ENCODE peak calls at places on chromosomes 12 and 14, in ten cellular contexts. Z is colonic mucosa, E is lower leg skin, I is dorsolateral prefrontal cortex, F is cardiac fibroblast, K is foreskin fibroblast, N is HFFc6, R is mammary epithelial cell, W is astrocyte of the spinal cord, C is left ventricle myocardium inferior. J is an unnamed sample.

GRCh38 chr14:105899071-105899641 is 372.8 kb downstream of the TMEM121 start:
- DNase-seq in Z (no peak), E (no peak), I (no peak), F (no peak), K (no peak), N (no peak), R (no peak), W (no peak), C (no peak), J (no peak)

GRCh38 chr12:14773685-14774073 is 29.6 kb downstream of the WBP11 start:
- DNase-seq in Z (no peak), E (no peak), I (no peak), F (no peak), K (no peak), N (no peak), R (no peak), W (no peak), C (no peak), J (peak)

GRCh38 chr14:49250109-49250508 is 336.1 kb downstream of the RPS29 start:
- DNase-seq in Z (no peak), E (no peak), I (no peak), F (peak), K (peak), N (no peak), R (no peak), W (peak), C (no peak), J (no peak)

GRCh38 chr14:92586001-92586947 is 72.7 kb downstream of the RIN3 start:
- DNase-seq in Z (no peak), E (no peak), I (no peak), F (peak), K (peak), N (peak), R (peak), W (peak), C (no peak), J (no peak)

GRCh38 chr12:115963030-115963480 is 314.4 kb downstream of the MED13L start:
- DNase-seq in Z (no peak), E (no peak), I (no peak), F (peak), K (peak), N (peak), R (peak), W (peak), C (no peak), J (no peak)

GRCh38 chr14:99654235-99655000 is 9.5 kb downstream of the HHIPL1 start:
- DNase-seq in Z (peak), E (no peak), I (no peak), F (peak), K (peak), N (peak), R (peak), W (peak), C (peak), J (no peak)

GRCh38 chr12:12723147-12723680 is 6.0 kb downstream of the CDKN1B start:
- DNase-seq in Z (no peak), E (no peak), I (no peak), F (no peak), K (peak), N (no peak), R (no peak), W (peak), C (no peak), J (no peak)

GRCh38 chr12:67772276-67773169 is 124.0 kb downstream of the DYRK2 start:
- DNase-seq in Z (no peak), E (no peak), I (no peak), F (peak), K (peak), N (peak), R (no peak), W (peak), C (no peak), J (no peak)

GRCh38 chr12:202081-202731 is 11.8 kb downstream of the SLC6A12 start:
- DNase-seq in Z (no peak), E (no peak), I (no peak), F (no peak), K (no peak), N (no peak), R (no peak), W (no peak), C (no peak), J (no peak)

GRCh38 chr14:47277703-47278102 is 397.7 kb downstream of the MDGA2 start:
- DNase-seq in Z (no peak), E (no peak), I (no peak), F (peak), K (no peak), N (no peak), R (no peak), W (peak), C (no peak), J (no peak)

GRCh38 chr12:91074068-91074819 is 16.4 kb upstream of the KERA start:
- DNase-seq in Z (no peak), E (no peak), I (no peak), F (peak), K (no peak), N (no peak), R (no peak), W (peak), C (no peak), J (no peak)

GRCh38 chr14:93959239-93960107 is 16.9 kb downstream of the ASB2 start:
- DNase-seq in Z (peak), E (no peak), I (no peak), F (peak), K (peak), N (peak), R (peak), W (peak), C (no peak), J (no peak)

GRCh38 chr12:15886372-15887042 is 4.3 kb downstream of the STRAP start:
- DNase-seq in Z (no peak), E (no peak), I (no peak), F (no peak), K (no peak), N (no peak), R (no peak), W (peak), C (no peak), J (no peak)

GRCh38 chr12:85092814-85093370 is 56.7 kb downstream of the LRRIQ1 start:
- DNase-seq in Z (no peak), E (no peak), I (no peak), F (no peak), K (no peak), N (no peak), R (peak), W (no peak), C (no peak), J (no peak)

GRCh38 chr14:95516554-95517209 is at the start of gene SYNE3:
- DNase-seq in Z (peak), E (peak), I (no peak), F (peak), K (peak), N (no peak), R (no peak), W (no peak), C (peak), J (no peak)

GRCh38 chr14:100406505-100407131 is 83.5 kb downstream of the SLC25A47 start:
- DNase-seq in Z (peak), E (no peak), I (no peak), F (peak), K (peak), N (no peak), R (peak), W (peak), C (no peak), J (no peak)

GRCh38 chr14:73786942-73787759 is 64.5 kb upstream of the PTGR2 start:
- DNase-seq in Z (peak), E (peak), I (peak), F (peak), K (peak), N (no peak), R (peak), W (peak), C (peak), J (peak)

GRCh38 chr12:95102916-95103671 is 29.7 kb upstream of the NR2C1 start:
- DNase-seq in Z (peak), E (no peak), I (no peak), F (peak), K (peak), N (peak), R (peak), W (peak), C (no peak), J (no peak)

GRCh38 chr12:49832836-49833421 is 4.7 kb upstream of the NCKAP5L start:
- DNase-seq in Z (no peak), E (no peak), I (no peak), F (peak), K (peak), N (peak), R (peak), W (peak), C (no peak), J (no peak)

GRCh38 chr14:83976223-83976770 is 1553.6 kb upstream of the FLRT2 start:
- DNase-seq in Z (no peak), E (no peak), I (no peak), F (no peak), K (no peak), N (no peak), R (no peak), W (no peak), C (no peak), J (no peak)

GRCh38 chr14:103872492-103873113 is 25.2 kb upstream of the PPP1R13B start:
- DNase-seq in Z (no peak), E (no peak), I (no peak), F (no peak), K (no peak), N (no peak), R (no peak), W (no peak), C (no peak), J (no peak)

GRCh38 chr14:92553456-92553855 is 39.9 kb downstream of the RIN3 start:
- DNase-seq in Z (no peak), E (no peak), I (no peak), F (peak), K (peak), N (peak), R (no peak), W (peak), C (no peak), J (no peak)

GRCh38 chr14:104117341-104118005 is 20.9 kb upstream of the KIF26A start:
- DNase-seq in Z (peak), E (peak), I (no peak), F (no peak), K (no peak), N (no peak), R (no peak), W (no peak), C (no peak), J (no peak)

GRCh38 chr12:94148841-94149780 is 734 bp downstream of the PLXNC1 start:
- DNase-seq in Z (peak), E (peak), I (no peak), F (peak), K (peak), N (no peak), R (peak), W (no peak), C (peak), J (peak)

GRCh38 chr12:30847259-30847658 is 79.3 kb upstream of the TSPAN11 start:
- DNase-seq in Z (peak), E (no peak), I (no peak), F (peak), K (peak), N (peak), R (peak), W (peak), C (no peak), J (no peak)

GRCh38 chr14:90443161-90444076 is 46.6 kb downstream of the CALM1 start:
- DNase-seq in Z (no peak), E (no peak), I (no peak), F (no peak), K (no peak), N (no peak), R (peak), W (no peak), C (no peak), J (no peak)

GRCh38 chr12:47989666-47990065 is 14.6 kb downstream of the COL2A1 start:
- DNase-seq in Z (no peak), E (peak), I (no peak), F (no peak), K (no peak), N (no peak), R (no peak), W (no peak), C (no peak), J (no peak)

GRCh38 chr12:91108196-91108595 is 3.1 kb downstream of the LUM start:
- DNase-seq in Z (no peak), E (no peak), I (no peak), F (no peak), K (no peak), N (no peak), R (no peak), W (no peak), C (no peak), J (no peak)

GRCh38 chr14:34368115-34368970 is 93.7 kb downstream of the SPTSSA start:
- DNase-seq in Z (peak), E (no peak), I (no peak), F (peak), K (peak), N (no peak), R (peak), W (no peak), C (no peak), J (no peak)

GRCh38 chr14:60085085-60085484 is 6.6 kb upstream of the PCNX4 start:
- DNase-seq in Z (no peak), E (no peak), I (no peak), F (peak), K (peak), N (no peak), R (peak), W (no peak), C (no peak), J (no peak)

GRCh38 chr12:49208661-49209060 is 19.8 kb upstream of the TUBA1A start:
- DNase-seq in Z (no peak), E (no peak), I (no peak), F (no peak), K (no peak), N (no peak), R (no peak), W (no peak), C (no peak), J (no peak)

GRCh38 chr14:63747836-63748235 is 20.0 kb upstream of the SGPP1 start:
- DNase-seq in Z (no peak), E (no peak), I (no peak), F (no peak), K (no peak), N (no peak), R (no peak), W (no peak), C (no peak), J (no peak)
- TF ChIP-seq CTCF in Z (no peak), E (no peak), I (no peak), F (no peak), K (no peak), N (no peak), R (no peak), W (no peak), C (no peak), J (no peak)

DNA sequence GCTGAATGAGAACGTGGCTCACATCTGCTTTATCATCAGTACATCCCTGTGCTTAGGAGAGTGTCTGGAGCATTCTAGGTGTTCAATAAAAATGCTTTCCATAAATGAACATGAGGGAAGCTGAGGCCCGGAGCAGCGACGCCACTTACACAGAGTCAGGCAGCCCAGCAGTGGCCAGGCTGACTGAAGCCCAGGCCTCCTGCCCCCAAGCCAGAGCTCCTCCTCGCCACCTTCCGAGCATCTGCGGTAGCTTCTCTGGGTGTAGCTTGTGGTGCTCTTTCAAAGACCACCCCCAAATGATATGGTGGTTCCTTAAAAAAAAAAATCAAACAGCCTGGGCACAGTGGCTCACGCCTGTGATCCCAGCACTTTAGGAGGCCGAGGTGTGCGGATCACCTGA is 88.8 kb downstream of the FBXL14 start:
- DNase-seq in Z (no peak), E (peak), I (no peak), F (no peak), K (no peak), N (no peak), R (no peak), W (no peak), C (no peak), J (no peak)
- TF ChIP-seq CTCF in Z (no peak), E (no peak), I (no peak), F (no peak), K (no peak), N (no peak), R (no peak), W (no peak), C (no peak), J (no peak)

DNA sequence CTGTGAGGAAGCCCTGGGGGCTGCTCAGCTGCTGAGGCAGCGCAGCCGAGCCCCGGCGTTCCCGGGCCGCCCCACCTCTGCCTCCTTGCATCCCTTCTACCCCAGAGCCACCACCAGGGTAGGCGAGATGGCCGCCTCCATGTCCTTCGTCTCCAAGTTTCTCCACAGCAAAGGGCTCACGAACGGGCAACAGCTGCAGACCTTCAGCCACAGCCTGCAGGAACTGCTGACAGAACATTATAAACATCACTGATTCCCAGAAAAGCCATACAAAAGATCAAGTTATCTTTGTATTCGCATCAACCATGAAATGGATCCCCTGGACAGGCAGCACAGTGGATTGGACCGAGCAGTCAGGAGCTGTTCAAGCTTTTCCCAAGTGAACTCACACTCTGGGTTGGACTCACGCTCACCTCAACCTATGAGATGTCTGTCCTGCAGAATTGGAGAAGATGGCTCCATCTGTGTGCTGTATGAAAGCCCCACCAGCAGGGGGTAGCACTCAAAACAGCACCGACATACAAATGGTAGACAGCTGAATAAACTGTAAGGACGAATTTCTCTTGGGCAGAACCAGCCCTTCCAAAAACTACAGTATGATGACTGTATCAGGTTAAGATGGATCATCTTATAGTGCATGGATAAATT is 19.4 kb upstream of the A2M start:
- DNase-seq in Z (no peak), E (no peak), I (no peak), F (peak), K (no peak), N (no peak), R (peak), W (no peak), C (no peak), J (no peak)
- TF ChIP-seq CTCF in Z (no peak), E (no peak), I (no peak), F (no peak), K (no peak), N (peak), R (peak), W (no peak), C (peak), J (peak)

GRCh38 chr12:23528316-23528715 is 421.2 kb downstream of the SOX5 start:
- DNase-seq in Z (no peak), E (no peak), I (no peak), F (no peak), K (no peak), N (no peak), R (peak), W (no peak), C (no peak), J (no peak)
- TF ChIP-seq CTCF in Z (no peak), E (no peak), I (no peak), F (no peak), K (no peak), N (no peak), R (no peak), W (no peak), C (no peak), J (no peak)

DNA sequence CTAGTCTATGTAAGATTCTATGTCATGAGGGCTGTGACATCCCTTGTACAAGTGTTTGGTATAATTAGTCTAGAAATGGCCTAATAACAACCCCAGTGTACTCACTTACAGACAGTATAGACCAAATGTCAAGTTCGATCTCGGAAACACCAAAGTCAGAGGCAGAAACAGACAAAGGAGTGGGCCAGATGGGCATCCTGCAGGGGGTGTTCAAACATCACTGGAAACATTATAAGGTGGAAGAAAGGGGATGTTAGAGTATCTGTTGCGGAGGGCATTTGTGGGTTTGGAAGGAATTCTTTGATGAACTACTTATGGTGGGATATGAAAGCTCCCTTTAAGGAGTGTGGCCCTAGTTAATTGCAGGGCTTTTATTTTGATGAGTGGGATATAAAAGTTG is 134.6 kb downstream of the ESR2 start:
- DNase-seq in Z (no peak), E (no peak), I (no peak), F (no peak), K (no peak), N (no peak), R (no peak), W (no peak), C (no peak), J (no peak)
- TF ChIP-seq CTCF in Z (no peak), E (no peak), I (no peak), F (no peak), K (no peak), N (no peak), R (no peak), W (peak), C (peak), J (no peak)

GRCh38 chr14:81302613-81303012 is 81.9 kb upstream of the GTF2A1 start:
- DNase-seq in Z (no peak), E (no peak), I (no peak), F (no peak), K (no peak), N (no peak), R (no peak), W (no peak), C (no peak), J (no peak)
- TF ChIP-seq CTCF in Z (no peak), E (no peak), I (no peak), F (no peak), K (no peak), N (no peak), R (no peak), W (no peak), C (no peak), J (peak)

DNA sequence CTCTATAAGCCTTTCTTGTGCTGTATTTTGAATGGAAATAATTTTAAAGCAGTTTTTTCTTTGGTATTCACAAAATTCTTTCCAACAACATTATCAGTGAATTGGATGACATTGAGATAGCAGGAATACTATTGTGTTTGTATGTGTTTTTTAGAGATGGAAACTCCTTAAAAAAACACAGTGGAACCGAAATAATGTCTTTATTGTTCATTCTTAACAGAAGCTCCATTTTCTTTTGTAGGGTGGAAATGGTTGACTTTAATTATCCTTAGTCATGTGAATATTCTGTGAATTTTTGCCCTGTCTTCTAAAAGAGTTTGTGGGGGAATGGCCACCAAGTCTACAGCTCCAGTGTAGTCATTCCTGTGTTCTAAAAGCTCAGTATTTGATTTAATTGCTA is 45.9 kb downstream of the NPAS3 start:
- DNase-seq in Z (no peak), E (no peak), I (no peak), F (no peak), K (no peak), N (no peak), R (no peak), W (no peak), C (no peak), J (no peak)
- TF ChIP-seq CTCF in Z (no peak), E (no peak), I (no peak), F (no peak), K (no peak), N (no peak), R (no peak), W (no peak), C (no peak), J (no peak)